ENCODE peak calls at places on chromosomes 12 and 14, in seven cellular contexts. Q is HepG2, K is HEK293T, I is WTC11, H is K562, T is H1, R is GM12878. E is an unnamed sample.

GRCh38 chr12:85733984-85734383 is 102.2 kb downstream of the RASSF9 start:
- DNase-seq in Q (no peak), K (no peak), I (no peak), H (no peak), T (no peak), R (no peak), E (no peak)

GRCh38 chr12:1885605-1886245 is 32.7 kb downstream of the CACNA2D4 start:
- DNase-seq in Q (peak), K (no peak), I (no peak), H (peak), T (no peak), R (no peak), E (no peak)

GRCh38 chr12:31524791-31525495 is 66.0 kb downstream of the DENND5B start:
- DNase-seq in Q (no peak), K (no peak), I (no peak), H (no peak), T (no peak), R (peak), E (peak)

GRCh38 chr12:57693659-57694458 is at the start of gene OS9:
- DNase-seq in Q (peak), K (peak), I (peak), H (peak), T (peak), R (peak), E (peak)

GRCh38 chr12:85489194-85489593 is 209.2 kb downstream of the ALX1 start:
- DNase-seq in Q (no peak), K (no peak), I (no peak), H (no peak), T (no peak), R (no peak), E (no peak)

GRCh38 chr14:68669101-68669500 is 123.8 kb downstream of the ZFP36L1 start:
- DNase-seq in Q (no peak), K (no peak), I (no peak), H (no peak), T (no peak), R (no peak), E (no peak)

GRCh38 chr12:130702966-130703732 is 12.9 kb downstream of the RIMBP2 start:
- DNase-seq in Q (no peak), K (no peak), I (no peak), H (no peak), T (no peak), R (no peak), E (no peak)

GRCh38 chr12:64633940-64634337 is 23.6 kb downstream of the RASSF3 start:
- DNase-seq in Q (peak), K (no peak), I (no peak), H (no peak), T (no peak), R (no peak), E (no peak)

GRCh38 chr12:97616936-97617335 is 154.3 kb downstream of the RMST start:
- DNase-seq in Q (no peak), K (no peak), I (no peak), H (no peak), T (no peak), R (no peak), E (no peak)

GRCh38 chr12:30026621-30027234 is 243.0 kb upstream of the TMTC1 start:
- DNase-seq in Q (no peak), K (no peak), I (no peak), H (no peak), T (no peak), R (no peak), E (no peak)

GRCh38 chr12:45216297-45216982 is 545 bp downstream of the ANO6 start:
- DNase-seq in Q (peak), K (peak), I (peak), H (peak), T (no peak), R (no peak), E (no peak)

GRCh38 chr12:75954076-75954475 is 77.5 kb downstream of the PHLDA1 start:
- DNase-seq in Q (peak), K (no peak), I (no peak), H (peak), T (no peak), R (no peak), E (peak)

GRCh38 chr12:2003676-2004112 is 563 bp downstream of the DCP1B start:
- DNase-seq in Q (no peak), K (no peak), I (no peak), H (no peak), T (no peak), R (no peak), E (no peak)

GRCh38 chr12:52513736-52514135 is 6.5 kb downstream of the KRT5 start:
- DNase-seq in Q (no peak), K (no peak), I (no peak), H (no peak), T (no peak), R (no peak), E (no peak)

GRCh38 chr12:62716037-62716436 is 218.9 kb downstream of the PPM1H start:
- DNase-seq in Q (no peak), K (no peak), I (no peak), H (no peak), T (no peak), R (no peak), E (no peak)

DNA sequence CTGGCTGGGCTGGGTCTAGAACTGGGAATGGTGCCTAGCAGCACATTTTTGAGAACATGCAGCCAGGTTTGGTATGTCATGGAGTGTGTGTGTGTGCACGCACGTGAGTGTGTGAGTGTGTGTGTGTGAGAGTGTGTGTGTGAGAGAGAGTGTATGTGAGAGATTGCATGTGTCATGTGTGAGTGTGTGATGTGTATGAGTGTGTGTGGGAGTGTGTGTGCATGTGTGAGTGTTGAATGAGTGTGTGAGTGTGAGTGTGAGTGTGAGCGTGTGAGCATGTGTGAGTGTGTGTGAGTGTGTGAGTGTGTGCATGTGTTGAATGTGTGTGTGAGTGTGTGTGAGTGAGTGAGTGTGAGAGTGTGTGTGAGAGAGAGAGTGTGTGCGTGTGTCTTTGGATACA is 108.9 kb upstream of the ETV6 start:
- DNase-seq in Q (no peak), K (no peak), I (no peak), H (no peak), T (no peak), R (no peak), E (no peak)
- TF ChIP-seq SP1 in Q (no peak), K (no peak), I (no peak), H (no peak), T (no peak), R (no peak), E (no peak)

GRCh38 chr14:86237733-86238132 is 707.8 kb downstream of the FLRT2 start:
- DNase-seq in Q (no peak), K (no peak), I (no peak), H (no peak), T (no peak), R (no peak), E (no peak)

GRCh38 chr14:86243158-86243557 is 713.2 kb downstream of the FLRT2 start:
- DNase-seq in Q (no peak), K (no peak), I (no peak), H (no peak), T (no peak), R (no peak), E (no peak)
- TF ChIP-seq SP1 in Q (no peak), K (no peak), I (no peak), H (no peak), T (no peak), R (no peak), E (no peak)

GRCh38 chr12:8647968-8648367 is 14.7 kb downstream of the MFAP5 start:
- DNase-seq in Q (no peak), K (no peak), I (no peak), H (no peak), T (no peak), R (no peak), E (no peak)

GRCh38 chr12:8642775-8643174 is 19.9 kb downstream of the MFAP5 start:
- DNase-seq in Q (no peak), K (no peak), I (no peak), H (no peak), T (no peak), R (no peak), E (no peak)

GRCh38 chr12:8644345-8645248 is 18.0 kb downstream of the MFAP5 start:
- DNase-seq in Q (no peak), K (no peak), I (no peak), H (no peak), T (no peak), R (peak), E (no peak)

DNA sequence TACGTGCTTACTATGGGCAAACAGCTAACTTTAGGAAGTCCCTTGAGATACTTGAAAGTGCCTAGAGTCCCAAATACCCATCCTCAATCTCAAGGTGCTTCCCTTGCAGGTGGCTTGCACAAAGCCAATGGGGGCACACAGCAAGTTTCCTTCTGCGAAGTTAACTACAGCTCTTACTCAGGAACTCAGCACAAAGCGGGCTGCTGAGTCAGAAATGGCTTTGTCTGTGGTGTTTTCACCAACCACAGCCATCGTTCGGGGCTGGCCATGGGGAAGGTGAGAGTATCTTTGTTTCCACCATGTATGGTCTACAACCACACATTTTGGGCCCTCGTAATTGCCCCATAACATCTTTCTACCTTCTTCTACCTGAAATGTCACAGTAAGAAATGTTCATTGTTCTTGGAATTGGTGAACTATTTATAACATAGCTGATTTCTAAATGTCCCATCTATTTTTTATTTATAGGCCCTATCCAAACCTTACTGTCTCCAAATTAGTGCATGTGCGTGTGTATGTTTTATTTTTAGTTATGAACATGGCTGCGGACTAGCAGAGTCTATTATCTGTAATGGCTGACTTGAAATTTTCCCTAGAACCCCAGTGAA is 13.9 kb downstream of the MFAP5 start:
- DNase-seq in Q (no peak), K (no peak), I (no peak), H (no peak), T (no peak), R (peak), E (no peak)
- TF ChIP-seq SP1 in Q (no peak), K (no peak), I (no peak), H (no peak), T (no peak), R (peak), E (no peak)

DNA sequence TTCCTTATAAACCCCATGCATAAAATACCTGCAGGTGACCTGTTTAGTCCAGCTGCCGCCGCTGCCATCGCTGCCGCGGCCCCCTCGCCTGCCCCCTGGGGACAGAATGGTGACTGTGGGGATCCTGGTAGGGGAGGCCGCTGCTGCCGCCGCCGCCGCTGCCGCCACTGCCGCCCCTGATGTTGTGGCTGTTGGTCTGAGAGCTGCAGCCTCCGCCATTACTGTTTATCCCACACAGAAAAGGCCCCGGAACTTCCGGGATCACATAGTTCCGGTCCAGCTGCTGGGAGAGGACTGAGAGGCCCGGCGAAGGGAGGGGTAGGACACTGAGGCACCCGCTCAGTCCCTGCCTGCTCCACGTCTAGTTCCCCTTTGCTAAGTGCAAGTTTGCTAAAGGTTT is 244.9 kb downstream of the C12orf50 start:
- DNase-seq in Q (no peak), K (no peak), I (no peak), H (no peak), T (no peak), R (no peak), E (no peak)
- TF ChIP-seq SP1 in Q (no peak), K (no peak), I (no peak), H (no peak), T (no peak), R (no peak), E (no peak)

GRCh38 chr12:442235-442884 is 17.4 kb upstream of the B4GALNT3 start:
- DNase-seq in Q (peak), K (peak), I (peak), H (peak), T (no peak), R (no peak), E (peak)
- TF ChIP-seq SP1 in Q (no peak), K (no peak), I (no peak), H (no peak), T (no peak), R (no peak), E (no peak)

DNA sequence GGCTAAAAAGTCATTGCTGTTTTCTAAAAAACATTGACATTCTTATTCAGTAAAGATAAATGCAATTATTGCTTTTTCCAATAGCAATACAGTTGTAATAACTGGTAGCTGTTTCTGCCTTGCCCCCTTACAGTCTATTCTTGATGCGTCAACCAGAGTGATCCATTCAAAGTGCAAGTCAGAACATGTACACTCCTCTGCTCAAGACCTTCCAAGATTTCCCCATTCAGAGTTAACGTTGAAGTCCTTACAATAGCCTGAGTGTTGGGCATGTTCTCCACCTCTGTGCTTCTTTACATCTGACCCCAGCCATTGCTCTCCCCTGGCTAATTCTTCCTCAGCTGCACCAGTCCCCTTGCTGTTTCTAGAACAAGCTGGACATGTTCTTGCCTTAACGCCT is 24.3 kb downstream of the VRK1 start:
- DNase-seq in Q (no peak), K (no peak), I (no peak), H (no peak), T (no peak), R (no peak), E (no peak)
- TF ChIP-seq SP1 in Q (no peak), K (no peak), I (no peak), H (no peak), T (no peak), R (no peak), E (no peak)

DNA sequence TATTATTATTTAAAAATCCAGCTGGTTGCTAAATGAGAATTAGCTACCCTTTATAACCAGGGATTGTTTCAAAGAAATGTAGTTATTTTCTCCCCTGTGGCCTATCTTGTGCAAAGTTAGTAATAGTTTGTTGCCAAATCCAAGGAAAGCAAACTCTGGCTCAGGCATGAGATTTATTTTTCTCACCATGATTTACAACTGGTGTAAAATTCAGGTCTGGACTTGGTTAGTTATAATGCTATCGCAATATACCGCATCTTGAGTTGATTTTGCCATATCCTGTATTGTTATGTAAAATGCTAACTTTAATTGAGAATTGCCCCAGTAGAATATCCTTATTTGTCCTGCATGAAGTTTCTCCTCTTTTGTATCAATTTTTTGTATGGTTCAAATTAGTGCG is 135.4 kb downstream of the CRADD start:
- DNase-seq in Q (no peak), K (no peak), I (no peak), H (no peak), T (no peak), R (no peak), E (no peak)
- TF ChIP-seq SP1 in Q (no peak), K (no peak), I (no peak), H (no peak), T (no peak), R (no peak), E (no peak)

GRCh38 chr14:105745433-105746123 is 219.2 kb downstream of the TMEM121 start:
- DNase-seq in Q (no peak), K (no peak), I (no peak), H (no peak), T (no peak), R (no peak), E (no peak)
- TF ChIP-seq SP1 in Q (no peak), K (no peak), I (no peak), H (no peak), T (no peak), R (no peak), E (no peak)

E was measured in HCT116.